ENCODE peak calls at places on chromosomes 13 and 19, in six cellular contexts. One of them, this sample, is unnamed.

GRCh38 chr13:50670272-50670671 is 173.2 kb downstream of the DLEU7 start:
- DNase-seq in cardiac septum: no peak
- DNase-seq in NCI-H1694: no peak
- DNase-seq in kidney tubule cell: no peak
- DNase-seq in nephron progenitor cell: no peak
- DNase-seq in HEK293T: no peak
- DNase-seq in this sample: no peak

GRCh38 chr13:50566646-50567045 is 276.8 kb downstream of the DLEU7 start:
- DNase-seq in cardiac septum: no peak
- DNase-seq in HEK293T: no peak
- DNase-seq in kidney tubule cell: no peak
- DNase-seq in NCI-H1694: no peak
- DNase-seq in nephron progenitor cell: no peak
- DNase-seq in this sample: no peak

GRCh38 chr19:44848036-44848804 is 2.1 kb downstream of the NECTIN2 start:
- DNase-seq in NCI-H1694: no peak
- DNase-seq in nephron progenitor cell: peak
- DNase-seq in HEK293T: peak
- DNase-seq in kidney tubule cell: peak
- DNase-seq in cardiac septum: no peak
- DNase-seq in this sample: peak

GRCh38 chr19:18193388-18194207 is 580 bp downstream of the MPV17L2 start:
- DNase-seq in HEK293T: no peak
- DNase-seq in kidney tubule cell: no peak
- DNase-seq in cardiac septum: no peak
- DNase-seq in NCI-H1694: no peak
- DNase-seq in nephron progenitor cell: no peak
- DNase-seq in this sample: peak

GRCh38 chr19:29365836-29366417 is 153.0 kb upstream of the UQCRFS1 start:
- DNase-seq in HEK293T: peak
- DNase-seq in cardiac septum: no peak
- DNase-seq in kidney tubule cell: no peak
- DNase-seq in NCI-H1694: no peak
- DNase-seq in nephron progenitor cell: no peak
- DNase-seq in this sample: no peak

GRCh38 chr13:87089391-87089790 is 581.8 kb upstream of the SLITRK5 start:
- DNase-seq in HEK293T: no peak
- DNase-seq in cardiac septum: no peak
- DNase-seq in kidney tubule cell: no peak
- DNase-seq in NCI-H1694: no peak
- DNase-seq in nephron progenitor cell: no peak
- DNase-seq in this sample: no peak

GRCh38 chr19:425056-425455 is 16.1 kb upstream of the C2CD4C start:
- DNase-seq in cardiac septum: no peak
- DNase-seq in nephron progenitor cell: no peak
- DNase-seq in HEK293T: no peak
- DNase-seq in kidney tubule cell: no peak
- DNase-seq in NCI-H1694: no peak
- DNase-seq in this sample: no peak

GRCh38 chr13:75050419-75051066 is 431.4 kb downstream of the TBC1D4 start:
- DNase-seq in cardiac septum: no peak
- DNase-seq in nephron progenitor cell: no peak
- DNase-seq in HEK293T: no peak
- DNase-seq in NCI-H1694: no peak
- DNase-seq in kidney tubule cell: peak
- DNase-seq in this sample: peak

GRCh38 chr13:114123448-114123847 is 9.0 kb downstream of the RASA3 start:
- DNase-seq in kidney tubule cell: no peak
- DNase-seq in HEK293T: no peak
- DNase-seq in cardiac septum: no peak
- DNase-seq in NCI-H1694: no peak
- DNase-seq in nephron progenitor cell: no peak
- DNase-seq in this sample: no peak

GRCh38 chr19:6654347-6655310 is 15.3 kb downstream of the TNFSF14 start:
- DNase-seq in kidney tubule cell: no peak
- DNase-seq in HEK293T: no peak
- DNase-seq in cardiac septum: no peak
- DNase-seq in NCI-H1694: no peak
- DNase-seq in nephron progenitor cell: no peak
- DNase-seq in this sample: no peak

GRCh38 chr19:42254083-42254849 is 662 bp downstream of the ERF start:
- DNase-seq in HEK293T: peak
- DNase-seq in NCI-H1694: peak
- DNase-seq in nephron progenitor cell: peak
- DNase-seq in kidney tubule cell: peak
- DNase-seq in cardiac septum: peak
- DNase-seq in this sample: peak

GRCh38 chr13:34161829-34162544 is 344.0 kb downstream of the RFC3 start:
- DNase-seq in kidney tubule cell: peak
- DNase-seq in HEK293T: no peak
- DNase-seq in cardiac septum: no peak
- DNase-seq in nephron progenitor cell: no peak
- DNase-seq in NCI-H1694: no peak
- DNase-seq in this sample: no peak

GRCh38 chr13:59801107-59801880 is 362.4 kb downstream of the DIAPH3 start:
- DNase-seq in HEK293T: no peak
- DNase-seq in nephron progenitor cell: no peak
- DNase-seq in NCI-H1694: no peak
- DNase-seq in kidney tubule cell: no peak
- DNase-seq in cardiac septum: no peak
- DNase-seq in this sample: no peak

GRCh38 chr13:61954092-61954491 is 538.4 kb upstream of the PCDH20 start:
- DNase-seq in kidney tubule cell: peak
- DNase-seq in nephron progenitor cell: no peak
- DNase-seq in HEK293T: peak
- DNase-seq in NCI-H1694: peak
- DNase-seq in cardiac septum: no peak
- DNase-seq in this sample: no peak

GRCh38 chr13:32537580-32538233 is 888 bp downstream of the N4BP2L2 start:
- DNase-seq in cardiac septum: no peak
- DNase-seq in kidney tubule cell: peak
- DNase-seq in NCI-H1694: no peak
- DNase-seq in HEK293T: no peak
- DNase-seq in nephron progenitor cell: peak
- DNase-seq in this sample: peak

GRCh38 chr13:38872693-38873092 is 117.9 kb downstream of the STOML3 start:
- DNase-seq in HEK293T: peak
- DNase-seq in kidney tubule cell: peak
- DNase-seq in NCI-H1694: no peak
- DNase-seq in nephron progenitor cell: peak
- DNase-seq in cardiac septum: no peak
- DNase-seq in this sample: peak

GRCh38 chr13:50171585-50172282 is 156.5 kb downstream of the KCNRG start:
- DNase-seq in kidney tubule cell: no peak
- DNase-seq in HEK293T: no peak
- DNase-seq in NCI-H1694: no peak
- DNase-seq in nephron progenitor cell: no peak
- DNase-seq in cardiac septum: no peak
- DNase-seq in this sample: no peak

GRCh38 chr19:584240-585001 is 5.3 kb upstream of the HCN2 start:
- DNase-seq in kidney tubule cell: peak
- DNase-seq in NCI-H1694: peak
- DNase-seq in nephron progenitor cell: peak
- DNase-seq in HEK293T: peak
- DNase-seq in cardiac septum: no peak
- DNase-seq in this sample: peak